ENCODE peak calls at places on chromosomes 12 and 14, in eight cellular contexts. D is lower lobe of right lung, T is cardiac muscle cell, S is NCI-H1092 treated with DMSO at 0.1 percent for 48 hours, E is EH, Z is kidney tubule cell, I is D341Med, A is GM12891. U is an unnamed sample.

GRCh38 chr14:75989134-75989533 is 3.6 kb downstream of the IFT43 start:
- DNase-seq in D (no peak), T (no peak), S (no peak), E (peak; percentile 23), Z (peak; percentile 77), I (no peak), A (no peak), U (no peak)

GRCh38 chr12:76346798-76347420 is 1.3 kb downstream of the BBS10 start:
- DNase-seq in D (no peak), T (peak; percentile 55), S (no peak), E (peak; percentile 80), Z (peak; percentile 80), I (no peak), A (no peak), U (peak; percentile 68)

GRCh38 chr12:112716099-112717093 is 75.2 kb upstream of the RPH3A start:
- DNase-seq in D (no peak), T (peak; percentile 51), S (no peak), E (peak; percentile 7), Z (no peak), I (peak; percentile 46), A (no peak), U (peak; percentile 18)

GRCh38 chr14:104421401-104421821 is 158.2 kb upstream of the C14orf180 start:
- DNase-seq in D (no peak), T (no peak), S (no peak), E (no peak), Z (no peak), I (peak; percentile 15), A (no peak), U (no peak)

GRCh38 chr14:106211489-106211888 is 685.1 kb downstream of the TMEM121 start:
- DNase-seq in D (no peak), T (no peak), S (no peak), E (no peak), Z (no peak), I (no peak), A (no peak), U (no peak)

GRCh38 chr12:116389990-116390655 is 112.6 kb upstream of the MED13L start:
- DNase-seq in D (no peak), T (no peak), S (no peak), E (peak; percentile 98), Z (peak; percentile 91), I (no peak), A (no peak), U (peak; percentile 98)

GRCh38 chr14:104138098-104138890 is at the start of gene KIF26A:
- DNase-seq in D (peak; percentile 44), T (peak; percentile 80), S (peak; percentile 65), E (no peak), Z (no peak), I (peak; percentile 96), A (no peak), U (no peak)

GRCh38 chr14:102323102-102323501 is 3.6 kb downstream of the ZNF839 start:
- DNase-seq in D (peak; percentile 71), T (peak; percentile 37), S (peak; percentile 23), E (peak; percentile 82), Z (peak; percentile 70), I (peak; percentile 72), A (no peak), U (peak; percentile 68)

GRCh38 chr14:95346266-95346665 is 26.6 kb upstream of the CLMN start:
- DNase-seq in D (no peak), T (no peak), S (no peak), E (no peak), Z (no peak), I (no peak), A (no peak), U (no peak)

GRCh38 chr12:30980886-30981662 is 54.5 kb downstream of the TSPAN11 start:
- DNase-seq in D (no peak), T (peak; percentile 44), S (peak; percentile 51), E (no peak), Z (no peak), I (no peak), A (no peak), U (no peak)

GRCh38 chr14:65249471-65250161 is 147.3 kb upstream of the MAX start:
- DNase-seq in D (no peak), T (no peak), S (no peak), E (no peak), Z (no peak), I (no peak), A (no peak), U (no peak)

GRCh38 chr14:85532981-85533820 is 3.3 kb downstream of the FLRT2 start:
- DNase-seq in D (peak; percentile 43), T (peak; percentile 85), S (peak; percentile 68), E (peak; percentile 86), Z (peak; percentile 51), I (peak; percentile 70), A (no peak), U (peak; percentile 85)

GRCh38 chr12:109752117-109753053 is 38.8 kb downstream of the FAM222A start:
- DNase-seq in D (peak; percentile 19), T (no peak), S (no peak), E (no peak), Z (no peak), I (no peak), A (no peak), U (no peak)

GRCh38 chr14:99123208-99123870 is 148.7 kb downstream of the BCL11B start:
- DNase-seq in D (no peak), T (no peak), S (no peak), E (no peak), Z (no peak), I (no peak), A (no peak), U (no peak)

GRCh38 chr14:100470523-100470897 is 116.7 kb downstream of the BEGAIN start:
- DNase-seq in D (no peak), T (no peak), S (no peak), E (no peak), Z (no peak), I (no peak), A (no peak), U (no peak)

GRCh38 chr12:113769322-113769721 is 196.8 kb downstream of the RBM19 start:
- DNase-seq in D (no peak), T (no peak), S (no peak), E (no peak), Z (no peak), I (no peak), A (no peak), U (no peak)

GRCh38 chr14:40679256-40679655 is 927.4 kb upstream of the LRFN5 start:
- DNase-seq in D (no peak), T (no peak), S (no peak), E (no peak), Z (no peak), I (no peak), A (no peak), U (no peak)

GRCh38 chr12:98503343-98503592 is 12.1 kb upstream of the TMPO start:
- DNase-seq in D (peak; percentile 85), T (peak; percentile 86), S (peak; percentile 95), E (peak; percentile 94), Z (peak; percentile 91), I (peak; percentile 79), A (peak; percentile 50), U (peak; percentile 85)

GRCh38 chr12:96719671-96720362 is 187.2 kb upstream of the NEDD1 start:
- DNase-seq in D (no peak), T (no peak), S (peak; percentile 41), E (peak; percentile 23), Z (peak; percentile 34), I (no peak), A (peak; percentile 26), U (peak; percentile 56)

GRCh38 chr12:117313906-117314305 is 47.5 kb downstream of the NOS1 start:
- DNase-seq in D (no peak), T (no peak), S (no peak), E (no peak), Z (no peak), I (no peak), A (no peak), U (no peak)

GRCh38 chr14:26596722-26597030 is 1.2 kb downstream of the NOVA1 start:
- DNase-seq in D (no peak), T (peak; percentile 41), S (peak; percentile 58), E (no peak), Z (peak; percentile 2), I (peak; percentile 23), A (no peak), U (no peak)

GRCh38 chr14:33679461-33680225 is 271.2 kb downstream of the EGLN3 start:
- DNase-seq in D (no peak), T (no peak), S (no peak), E (peak; percentile 91), Z (peak; percentile 87), I (no peak), A (no peak), U (peak; percentile 87)

GRCh38 chr12:7016958-7017571 is 1.2 kb downstream of the LPCAT3 start:
- DNase-seq in D (no peak), T (no peak), S (no peak), E (no peak), Z (no peak), I (no peak), A (no peak), U (no peak)

GRCh38 chr14:58699656-58700055 is 61.9 kb downstream of the DACT1 start:
- DNase-seq in D (no peak), T (no peak), S (no peak), E (peak; percentile 34), Z (no peak), I (no peak), A (no peak), U (peak; percentile 75)

GRCh38 chr12:104344682-104345081 is 41.1 kb downstream of the EID3 start:
- DNase-seq in D (no peak), T (no peak), S (no peak), E (no peak), Z (no peak), I (no peak), A (no peak), U (no peak)

GRCh38 chr12:53097564-53098353 is at the start of gene IGFBP6:
- DNase-seq in D (peak; percentile 66), T (peak; percentile 69), S (peak; percentile 35), E (peak; percentile 67), Z (peak; percentile 50), I (peak; percentile 68), A (no peak), U (peak; percentile 59)

GRCh38 chr12:58068706-58069105 is 127.3 kb downstream of the ATP23 start:
- DNase-seq in D (no peak), T (no peak), S (no peak), E (no peak), Z (no peak), I (no peak), A (no peak), U (no peak)

GRCh38 chr14:22602853-22603252 is 4.8 kb downstream of the ABHD4 start:
- DNase-seq in D (no peak), T (no peak), S (no peak), E (peak; percentile 74), Z (peak; percentile 69), I (no peak), A (no peak), U (peak; percentile 18)

GRCh38 chr12:38162013-38162412 is 154.6 kb upstream of the ALG10B start:
- DNase-seq in D (no peak), T (no peak), S (no peak), E (no peak), Z (no peak), I (no peak), A (no peak), U (no peak)

GRCh38 chr12:112555621-112556233 is 137.0 kb downstream of the PTPN11 start:
- DNase-seq in D (no peak), T (no peak), S (no peak), E (no peak), Z (no peak), I (no peak), A (no peak), U (peak; percentile 37)

GRCh38 chr12:51077930-51078329 is 5.5 kb downstream of the CSRNP2 start:
- DNase-seq in D (no peak), T (peak; percentile 6), S (no peak), E (peak; percentile 43), Z (peak; percentile 37), I (no peak), A (no peak), U (no peak)